ENCODE peak calls at places on chromosomes 12 and 14, in nine cellular contexts. One of them, this sample, is unnamed. For H3K27me3, the result is how much of the 10 kb centered on the place peaks cover.

GRCh38 chr12:11723993-11724392 is 74.5 kb downstream of the ETV6 start:
- DNase-seq in lower lobe of right lung: no peak
- DNase-seq in upper lobe of right lung: no peak
- DNase-seq in Panc1: no peak
- DNase-seq in K562: no peak
- DNase-seq in GM12878: no peak
- DNase-seq in dorsolateral prefrontal cortex: no peak
- DNase-seq in fibroblast of lung: peak
- DNase-seq in AG04450: no peak
- DNase-seq in this sample: no peak

GRCh38 chr12:48890657-48891418 is 25.2 kb upstream of the RND1 start:
- DNase-seq in lower lobe of right lung: peak
- DNase-seq in Panc1: peak
- DNase-seq in fibroblast of lung: peak
- DNase-seq in dorsolateral prefrontal cortex: peak
- DNase-seq in upper lobe of right lung: peak
- DNase-seq in AG04450: peak
- DNase-seq in GM12878: no peak
- DNase-seq in K562: peak
- DNase-seq in this sample: peak

GRCh38 chr12:4781212-4781611 is 61.0 kb downstream of the GALNT8 start:
- DNase-seq in K562: no peak
- DNase-seq in lower lobe of right lung: no peak
- DNase-seq in Panc1: no peak
- DNase-seq in AG04450: no peak
- DNase-seq in fibroblast of lung: no peak
- DNase-seq in upper lobe of right lung: no peak
- DNase-seq in GM12878: no peak
- DNase-seq in dorsolateral prefrontal cortex: no peak
- DNase-seq in this sample: no peak

GRCh38 chr12:75414671-75415070 is 23.8 kb downstream of the GLIPR1L2 start:
- DNase-seq in dorsolateral prefrontal cortex: no peak
- DNase-seq in lower lobe of right lung: no peak
- DNase-seq in AG04450: no peak
- DNase-seq in upper lobe of right lung: no peak
- DNase-seq in GM12878: no peak
- DNase-seq in Panc1: no peak
- DNase-seq in K562: no peak
- DNase-seq in fibroblast of lung: peak
- DNase-seq in this sample: no peak

GRCh38 chr14:92726135-92726932 is 22.1 kb downstream of the LGMN start:
- DNase-seq in dorsolateral prefrontal cortex: no peak
- DNase-seq in GM12878: no peak
- DNase-seq in Panc1: no peak
- DNase-seq in lower lobe of right lung: peak
- DNase-seq in AG04450: peak
- DNase-seq in upper lobe of right lung: peak
- DNase-seq in K562: peak
- DNase-seq in fibroblast of lung: peak
- DNase-seq in this sample: peak

GRCh38 chr14:61749867-61750266 is 12.4 kb upstream of the SNAPC1 start:
- DNase-seq in Panc1: no peak
- DNase-seq in GM12878: no peak
- DNase-seq in dorsolateral prefrontal cortex: no peak
- DNase-seq in K562: peak
- DNase-seq in lower lobe of right lung: no peak
- DNase-seq in upper lobe of right lung: no peak
- DNase-seq in fibroblast of lung: no peak
- DNase-seq in AG04450: no peak
- DNase-seq in this sample: no peak

GRCh38 chr14:55707365-55707804 is 127.4 kb downstream of the KTN1 start:
- DNase-seq in lower lobe of right lung: no peak
- DNase-seq in upper lobe of right lung: no peak
- DNase-seq in AG04450: no peak
- DNase-seq in dorsolateral prefrontal cortex: no peak
- DNase-seq in K562: peak
- DNase-seq in Panc1: no peak
- DNase-seq in fibroblast of lung: peak
- DNase-seq in GM12878: no peak
- DNase-seq in this sample: no peak

GRCh38 chr14:45679852-45680251 is 426.9 kb upstream of the MIS18BP1 start:
- DNase-seq in GM12878: no peak
- DNase-seq in upper lobe of right lung: no peak
- DNase-seq in AG04450: no peak
- DNase-seq in lower lobe of right lung: no peak
- DNase-seq in K562: no peak
- DNase-seq in dorsolateral prefrontal cortex: no peak
- DNase-seq in Panc1: no peak
- DNase-seq in fibroblast of lung: peak
- DNase-seq in this sample: no peak

GRCh38 chr12:87020071-87020470 is 763.9 kb upstream of the MGAT4C start:
- DNase-seq in upper lobe of right lung: no peak
- DNase-seq in lower lobe of right lung: no peak
- DNase-seq in GM12878: no peak
- DNase-seq in fibroblast of lung: peak
- DNase-seq in Panc1: no peak
- DNase-seq in K562: no peak
- DNase-seq in AG04450: no peak
- DNase-seq in dorsolateral prefrontal cortex: no peak
- DNase-seq in this sample: no peak

GRCh38 chr12:94109154-94109553 is 39.2 kb upstream of the PLXNC1 start:
- DNase-seq in GM12878: no peak
- DNase-seq in fibroblast of lung: peak
- DNase-seq in AG04450: peak
- DNase-seq in dorsolateral prefrontal cortex: no peak
- DNase-seq in upper lobe of right lung: no peak
- DNase-seq in lower lobe of right lung: no peak
- DNase-seq in K562: peak
- DNase-seq in Panc1: no peak
- DNase-seq in this sample: no peak

GRCh38 chr12:124565071-124565491 is 2.3 kb downstream of the NCOR2 start:
- DNase-seq in dorsolateral prefrontal cortex: peak
- DNase-seq in fibroblast of lung: peak
- DNase-seq in AG04450: no peak
- DNase-seq in GM12878: no peak
- DNase-seq in upper lobe of right lung: no peak
- DNase-seq in lower lobe of right lung: no peak
- DNase-seq in K562: no peak
- DNase-seq in Panc1: no peak
- DNase-seq in this sample: no peak

GRCh38 chr12:81991868-81992267 is 232.7 kb upstream of the PPFIA2 start:
- DNase-seq in fibroblast of lung: no peak
- DNase-seq in upper lobe of right lung: no peak
- DNase-seq in AG04450: no peak
- DNase-seq in K562: no peak
- DNase-seq in GM12878: no peak
- DNase-seq in dorsolateral prefrontal cortex: no peak
- DNase-seq in lower lobe of right lung: no peak
- DNase-seq in Panc1: no peak
- DNase-seq in this sample: no peak

GRCh38 chr12:92503029-92503931 is 199.5 kb upstream of the PLEKHG7 start:
- DNase-seq in GM12878: peak
- DNase-seq in AG04450: no peak
- DNase-seq in Panc1: no peak
- DNase-seq in upper lobe of right lung: no peak
- DNase-seq in fibroblast of lung: no peak
- DNase-seq in K562: no peak
- DNase-seq in lower lobe of right lung: no peak
- DNase-seq in dorsolateral prefrontal cortex: no peak
- DNase-seq in this sample: no peak

GRCh38 chr14:94009767-94010166 is 12.7 kb downstream of the CCDC197 start:
- DNase-seq in fibroblast of lung: peak
- DNase-seq in AG04450: peak
- DNase-seq in upper lobe of right lung: no peak
- DNase-seq in K562: no peak
- DNase-seq in Panc1: no peak
- DNase-seq in dorsolateral prefrontal cortex: no peak
- DNase-seq in GM12878: peak
- DNase-seq in lower lobe of right lung: no peak
- DNase-seq in this sample: no peak

DNA sequence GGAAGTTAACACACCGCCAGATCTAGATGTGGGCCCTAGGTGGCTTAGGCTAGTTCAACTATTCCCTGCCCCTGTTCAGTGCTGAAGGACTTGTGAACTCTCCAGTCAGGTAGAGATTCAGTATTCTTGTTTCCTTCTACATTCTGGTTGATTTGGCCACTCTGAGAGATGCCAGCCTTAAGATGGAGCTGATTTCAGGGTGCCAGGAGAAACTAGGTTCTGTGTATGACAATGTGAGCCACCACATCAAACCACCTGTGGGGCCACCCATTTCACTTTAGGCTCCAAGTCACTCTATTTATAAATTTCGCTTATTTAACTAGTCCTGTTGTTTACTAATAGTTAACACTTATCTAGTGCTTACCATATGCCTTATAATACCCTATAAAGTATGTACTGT is 26.0 kb downstream of the FRMD6 start:
- DNase-seq in lower lobe of right lung: no peak
- DNase-seq in K562: no peak
- DNase-seq in fibroblast of lung: no peak
- DNase-seq in GM12878: no peak
- DNase-seq in Panc1: no peak
- DNase-seq in upper lobe of right lung: no peak
- DNase-seq in AG04450: no peak
- DNase-seq in dorsolateral prefrontal cortex: no peak
- DNase-seq in this sample: no peak
- H3K27ac ChIP-seq in lower lobe of right lung: no peak
- H3K27ac ChIP-seq in K562: no peak
- H3K27ac ChIP-seq in fibroblast of lung: peak
- H3K27ac ChIP-seq in GM12878: no peak
- H3K27ac ChIP-seq in Panc1: no peak
- H3K27ac ChIP-seq in upper lobe of right lung: no peak
- H3K27ac ChIP-seq in AG04450: peak
- H3K27ac ChIP-seq in dorsolateral prefrontal cortex: peak
- H3K27ac ChIP-seq in this sample: no peak

DNA sequence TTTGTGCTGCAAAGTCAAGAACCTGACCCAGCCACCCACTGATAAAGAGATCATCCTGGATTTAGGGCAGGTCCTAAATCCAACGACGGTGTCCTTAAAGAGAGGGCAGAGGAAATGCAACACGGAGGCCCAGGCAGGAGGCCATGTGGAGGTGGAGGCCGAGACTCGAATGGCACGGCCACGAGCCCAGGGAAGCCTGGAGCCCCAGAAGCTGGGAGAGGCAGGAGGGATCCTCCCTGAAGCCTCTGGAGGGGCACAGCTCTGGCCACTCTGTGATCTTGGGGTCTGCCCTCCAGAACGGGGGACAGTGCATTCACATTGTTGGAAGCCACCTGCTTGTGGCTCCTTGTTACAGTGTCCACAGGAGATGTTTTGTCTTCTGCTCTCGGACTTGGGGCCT is 63.0 kb downstream of the GALNT9 start:
- DNase-seq in fibroblast of lung: no peak
- DNase-seq in Panc1: no peak
- DNase-seq in upper lobe of right lung: no peak
- DNase-seq in AG04450: no peak
- DNase-seq in GM12878: no peak
- DNase-seq in K562: no peak
- DNase-seq in dorsolateral prefrontal cortex: no peak
- DNase-seq in lower lobe of right lung: no peak
- DNase-seq in this sample: no peak
- H3K27me3 ChIP-seq in fibroblast of lung: under half
- H3K27me3 ChIP-seq in Panc1: under half
- H3K27me3 ChIP-seq in upper lobe of right lung: under half
- H3K27me3 ChIP-seq in AG04450: under half
- H3K27me3 ChIP-seq in GM12878: under half
- H3K27me3 ChIP-seq in K562: half or more
- H3K27me3 ChIP-seq in dorsolateral prefrontal cortex: under half
- H3K27me3 ChIP-seq in lower lobe of right lung: under half
- H3K27me3 ChIP-seq in this sample: under half

DNA sequence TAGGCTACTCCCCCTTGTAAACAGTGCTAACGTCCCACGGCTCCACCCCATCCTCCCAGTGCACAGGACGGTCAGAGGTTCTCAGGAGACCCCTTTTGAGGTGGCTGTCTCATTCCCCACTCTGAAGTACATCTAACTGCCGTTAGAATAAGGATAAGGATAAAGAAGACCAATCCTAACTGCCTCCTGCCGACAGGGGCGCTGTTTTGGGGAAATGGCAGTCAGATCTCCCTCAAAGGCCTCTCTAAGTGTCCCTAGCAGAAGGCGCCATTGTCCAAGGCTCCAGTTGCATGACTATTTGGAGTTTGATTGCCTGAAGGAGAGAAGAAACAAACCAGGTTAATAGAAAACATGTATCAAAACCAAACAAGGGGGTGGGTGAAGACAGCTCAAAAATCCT is 29.1 kb upstream of the KLRB1 start:
- DNase-seq in Panc1: no peak
- DNase-seq in K562: peak
- DNase-seq in upper lobe of right lung: no peak
- DNase-seq in AG04450: no peak
- DNase-seq in fibroblast of lung: no peak
- DNase-seq in dorsolateral prefrontal cortex: no peak
- DNase-seq in lower lobe of right lung: no peak
- DNase-seq in GM12878: no peak
- DNase-seq in this sample: no peak
- TF ChIP-seq CTCF in Panc1: peak
- TF ChIP-seq CTCF in K562: no peak
- TF ChIP-seq CTCF in upper lobe of right lung: no peak
- TF ChIP-seq CTCF in AG04450: no peak
- TF ChIP-seq CTCF in fibroblast of lung: no peak
- TF ChIP-seq CTCF in dorsolateral prefrontal cortex: no peak
- TF ChIP-seq CTCF in lower lobe of right lung: no peak
- TF ChIP-seq CTCF in GM12878: no peak
- TF ChIP-seq CTCF in this sample: no peak

GRCh38 chr14:91685600-91685999 is 46.3 kb downstream of the CATSPERB start:
- DNase-seq in fibroblast of lung: no peak
- DNase-seq in dorsolateral prefrontal cortex: no peak
- DNase-seq in Panc1: no peak
- DNase-seq in K562: no peak
- DNase-seq in AG04450: no peak
- DNase-seq in upper lobe of right lung: no peak
- DNase-seq in lower lobe of right lung: no peak
- DNase-seq in GM12878: no peak
- DNase-seq in this sample: no peak

GRCh38 chr14:91679273-91679672 is 52.6 kb downstream of the CATSPERB start:
- DNase-seq in lower lobe of right lung: no peak
- DNase-seq in GM12878: no peak
- DNase-seq in fibroblast of lung: no peak
- DNase-seq in dorsolateral prefrontal cortex: no peak
- DNase-seq in Panc1: no peak
- DNase-seq in K562: no peak
- DNase-seq in upper lobe of right lung: no peak
- DNase-seq in AG04450: no peak
- DNase-seq in this sample: no peak

GRCh38 chr14:91681893-91682563 is 49.9 kb downstream of the CATSPERB start:
- DNase-seq in GM12878: no peak
- DNase-seq in Panc1: no peak
- DNase-seq in dorsolateral prefrontal cortex: no peak
- DNase-seq in AG04450: no peak
- DNase-seq in upper lobe of right lung: no peak
- DNase-seq in lower lobe of right lung: no peak
- DNase-seq in K562: no peak
- DNase-seq in fibroblast of lung: no peak
- DNase-seq in this sample: no peak

DNA sequence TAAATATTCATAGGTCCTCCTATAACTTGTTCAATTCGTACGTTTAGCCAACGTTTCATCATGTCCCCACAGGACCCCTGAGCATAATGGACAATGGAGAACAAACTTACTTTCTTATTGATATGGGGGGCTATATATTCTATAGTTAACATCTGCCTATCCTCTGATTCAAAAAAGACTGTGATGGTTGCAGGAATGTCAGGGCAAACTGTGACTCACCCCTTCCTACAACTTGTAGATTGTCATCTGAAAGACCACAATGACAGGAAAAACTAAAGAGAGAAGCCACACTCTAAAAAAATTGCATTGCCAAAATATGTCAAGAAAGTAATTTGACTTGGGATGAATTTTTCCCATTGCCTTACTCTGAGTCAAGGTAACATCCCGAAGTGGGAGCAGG is 50.8 kb downstream of the CATSPERB start:
- DNase-seq in lower lobe of right lung: no peak
- DNase-seq in Panc1: no peak
- DNase-seq in AG04450: no peak
- DNase-seq in upper lobe of right lung: no peak
- DNase-seq in fibroblast of lung: no peak
- DNase-seq in K562: no peak
- DNase-seq in dorsolateral prefrontal cortex: no peak
- DNase-seq in GM12878: no peak
- DNase-seq in this sample: no peak
- H3K27ac ChIP-seq in lower lobe of right lung: no peak
- H3K27ac ChIP-seq in Panc1: no peak
- H3K27ac ChIP-seq in AG04450: no peak
- H3K27ac ChIP-seq in upper lobe of right lung: no peak
- H3K27ac ChIP-seq in fibroblast of lung: no peak
- H3K27ac ChIP-seq in K562: no peak
- H3K27ac ChIP-seq in dorsolateral prefrontal cortex: no peak
- H3K27ac ChIP-seq in GM12878: no peak
- H3K27ac ChIP-seq in this sample: no peak